ENCODE peak calls at places on chromosomes 7 and 10, in six cellular contexts. One of them, this sample, is unnamed.

GRCh38 chr7:26440993-26441636 is 149.5 kb downstream of the SNX10 start:
- DNase-seq in NCI-H1417 treated with DMSO at 0.1 percent for 48 hours: no peak
- DNase-seq in astrocyte of the spinal cord: no peak
- DNase-seq in upper lobe of left lung: no peak
- DNase-seq in A549: no peak
- DNase-seq in AG10803: no peak
- DNase-seq in this sample: no peak

GRCh38 chr10:72763201-72763600 is 71.3 kb downstream of the MCU start:
- DNase-seq in NCI-H1417 treated with DMSO at 0.1 percent for 48 hours: no peak
- DNase-seq in astrocyte of the spinal cord: no peak
- DNase-seq in upper lobe of left lung: no peak
- DNase-seq in A549: no peak
- DNase-seq in AG10803: no peak
- DNase-seq in this sample: no peak

GRCh38 chr7:73976761-73977625 is 51.0 kb upstream of the ELN start:
- DNase-seq in NCI-H1417 treated with DMSO at 0.1 percent for 48 hours: no peak
- DNase-seq in astrocyte of the spinal cord: no peak
- DNase-seq in upper lobe of left lung: peak
- DNase-seq in A549: no peak
- DNase-seq in AG10803: peak
- DNase-seq in this sample: no peak

GRCh38 chr7:101217388-101218235 is at the start of the genes PLOD3 and ZNHIT1:
- DNase-seq in NCI-H1417 treated with DMSO at 0.1 percent for 48 hours: peak
- DNase-seq in astrocyte of the spinal cord: peak
- DNase-seq in upper lobe of left lung: peak
- DNase-seq in A549: peak
- DNase-seq in AG10803: peak
- DNase-seq in this sample: peak

GRCh38 chr7:120955577-120956149 is 5.1 kb downstream of the ING3 start:
- DNase-seq in NCI-H1417 treated with DMSO at 0.1 percent for 48 hours: no peak
- DNase-seq in astrocyte of the spinal cord: no peak
- DNase-seq in upper lobe of left lung: no peak
- DNase-seq in A549: no peak
- DNase-seq in AG10803: no peak
- DNase-seq in this sample: no peak

GRCh38 chr10:119602241-119603095 is 5.7 kb upstream of the TIAL1 start:
- DNase-seq in NCI-H1417 treated with DMSO at 0.1 percent for 48 hours: no peak
- DNase-seq in astrocyte of the spinal cord: no peak
- DNase-seq in upper lobe of left lung: no peak
- DNase-seq in A549: peak
- DNase-seq in AG10803: peak
- DNase-seq in this sample: no peak

GRCh38 chr10:78597791-78598555 is 470.8 kb upstream of the ZMIZ1 start:
- DNase-seq in NCI-H1417 treated with DMSO at 0.1 percent for 48 hours: no peak
- DNase-seq in astrocyte of the spinal cord: no peak
- DNase-seq in upper lobe of left lung: no peak
- DNase-seq in A549: no peak
- DNase-seq in AG10803: no peak
- DNase-seq in this sample: no peak

GRCh38 chr7:37993060-37993501 is 72.6 kb downstream of the EPDR1 start:
- DNase-seq in NCI-H1417 treated with DMSO at 0.1 percent for 48 hours: no peak
- DNase-seq in astrocyte of the spinal cord: no peak
- DNase-seq in upper lobe of left lung: no peak
- DNase-seq in A549: no peak
- DNase-seq in AG10803: no peak
- DNase-seq in this sample: no peak

GRCh38 chr7:18177815-18178660 is 150.4 kb upstream of the PRPS1L1 start:
- DNase-seq in NCI-H1417 treated with DMSO at 0.1 percent for 48 hours: no peak
- DNase-seq in astrocyte of the spinal cord: peak
- DNase-seq in upper lobe of left lung: no peak
- DNase-seq in A549: no peak
- DNase-seq in AG10803: no peak
- DNase-seq in this sample: peak

This sample was measured in LoVo.